ENCODE peak calls at places on chromosomes 4 and X, in five cellular contexts. O is AG04450; X is Panc1; L is mesendoderm; F is effector memory CD4-positive, alpha-beta T cell. Y is an unnamed sample.

GRCh38 chrX:119692241-119693031 is 532 bp downstream of the SEPTIN6 start:
- DNase-seq in O (no peak), X (no peak), L (peak; percentile 32), F (peak; percentile 43), Y (peak; percentile 27)

GRCh38 chr4:109989044-109989443 is 76.4 kb downstream of the EGF start:
- DNase-seq in O (no peak), X (no peak), L (no peak), F (no peak), Y (no peak)

GRCh38 chrX:140050906-140051305 is 85.6 kb upstream of the CXorf66 start:
- DNase-seq in O (no peak), X (no peak), L (peak; percentile 10), F (no peak), Y (no peak)

GRCh38 chrX:56314334-56314733 is 82.2 kb downstream of the KLF8 start:
- DNase-seq in O (no peak), X (no peak), L (no peak), F (no peak), Y (no peak)

GRCh38 chr4:85929926-85930325 is 429.9 kb downstream of the MAPK10 start:
- DNase-seq in O (no peak), X (no peak), L (no peak), F (no peak), Y (no peak)

GRCh38 chr4:30903493-30903892 is 183.3 kb downstream of the PCDH7 start:
- DNase-seq in O (no peak), X (no peak), L (no peak), F (no peak), Y (no peak)

GRCh38 chr4:38678078-38678477 is 14.1 kb downstream of the KLF3 start:
- DNase-seq in O (peak; percentile 96), X (no peak), L (no peak), F (no peak), Y (no peak)

GRCh38 chrX:27728291-27728690 is 79.5 kb upstream of the MAGEB10 start:
- DNase-seq in O (no peak), X (no peak), L (peak; percentile 16), F (no peak), Y (no peak)

GRCh38 chr4:149047368-149047767 is 605.2 kb upstream of the NR3C2 start:
- DNase-seq in O (no peak), X (no peak), L (no peak), F (no peak), Y (no peak)

GRCh38 chr4:13953083-13953482 is 325.6 kb upstream of the BOD1L1 start:
- DNase-seq in O (no peak), X (no peak), L (no peak), F (no peak), Y (no peak)

GRCh38 chrX:11446331-11446730 is 153.1 kb downstream of the AMELX start:
- DNase-seq in O (no peak), X (no peak), L (no peak), F (no peak), Y (no peak)

GRCh38 chr4:66927937-66928336 is 617.4 kb downstream of the CENPC start:
- DNase-seq in O (no peak), X (no peak), L (no peak), F (no peak), Y (no peak)

GRCh38 chrX:50183891-50184290 is 16.9 kb downstream of the AKAP4 start:
- DNase-seq in O (no peak), X (no peak), L (peak; percentile 66), F (no peak), Y (no peak)

GRCh38 chr4:146900295-146900694 is 45.4 kb downstream of the TTC29 start:
- DNase-seq in O (no peak), X (no peak), L (no peak), F (no peak), Y (no peak)

GRCh38 chr4:184322328-184323025 is 104.8 kb upstream of the ENPP6 start:
- DNase-seq in O (no peak), X (no peak), L (no peak), F (no peak), Y (no peak)

GRCh38 chr4:123398151-123398802 is 1.7 kb downstream of the SPRY1 start:
- DNase-seq in O (no peak), X (no peak), L (peak; percentile 83), F (peak; percentile 31), Y (peak; percentile 79)

GRCh38 chr4:158008551-158009218 is 164.1 kb downstream of the GASK1B start:
- DNase-seq in O (no peak), X (no peak), L (no peak), F (no peak), Y (no peak)

GRCh38 chr4:145218251-145218650 is 37.9 kb upstream of the OTUD4 start:
- DNase-seq in O (no peak), X (no peak), L (no peak), F (no peak), Y (no peak)

GRCh38 chrX:23783569-23784486 is 855 bp downstream of the SAT1 start:
- DNase-seq in O (no peak), X (no peak), L (no peak), F (no peak), Y (no peak)

GRCh38 chr4:101337688-101338087 is 9.6 kb downstream of the PPP3CA start:
- DNase-seq in O (no peak), X (no peak), L (no peak), F (no peak), Y (no peak)

GRCh38 chr4:101348367-101348827 is 1.1 kb upstream of the PPP3CA start:
- DNase-seq in O (no peak), X (no peak), L (no peak), F (no peak), Y (no peak)

GRCh38 chr4:139014391-139015268 is 951 bp upstream of the NOCT start:
- DNase-seq in O (peak; percentile 84), X (peak; percentile 83), L (peak; percentile 94), F (no peak), Y (no peak)

GRCh38 chrX:41971346-41971745 is 48.0 kb upstream of the CASK start:
- DNase-seq in O (no peak), X (no peak), L (peak; percentile 6), F (no peak), Y (no peak)

GRCh38 chrX:36214924-36215323 is 295.4 kb downstream of the CFAP47 start:
- DNase-seq in O (no peak), X (no peak), L (no peak), F (no peak), Y (no peak)

GRCh38 chr4:152972821-152973613 is 36.9 kb downstream of the FHDC1 start:
- DNase-seq in O (peak; percentile 65), X (no peak), L (peak; percentile 66), F (no peak), Y (peak; percentile 58)

GRCh38 chrX:37302569-37302968 is 46.6 kb upstream of the PRRG1 start:
- DNase-seq in O (no peak), X (no peak), L (peak; percentile 34), F (no peak), Y (no peak)

GRCh38 chr4:1851575-1852415 is 4.2 kb downstream of the LETM1 start:
- DNase-seq in O (no peak), X (no peak), L (no peak), F (no peak), Y (no peak)
- H3K27me3 ChIP-seq in O (no peaks in the 10 kb centered on the region), X (no peaks in the 10 kb centered on the region), L (no peaks in the 10 kb centered on the region), F (no peaks in the 10 kb centered on the region), Y (no peaks in the 10 kb centered on the region)

GRCh38 chrX:17375361-17375630 is 296 bp downstream of the NHS start:
- DNase-seq in O (no peak), X (no peak), L (no peak), F (no peak), Y (no peak)

GRCh38 chrX:17375631-17376380 is 806 bp downstream of the NHS start:
- DNase-seq in O (no peak), X (no peak), L (peak; percentile 47), F (no peak), Y (peak; percentile 56)

GRCh38 chrX:17377047-17377692 is 2.2 kb downstream of the NHS start:
- DNase-seq in O (no peak), X (no peak), L (peak; percentile 81), F (no peak), Y (peak; percentile 21)

GRCh38 chrX:17377795-17378194 is 2.8 kb downstream of the NHS start:
- DNase-seq in O (no peak), X (no peak), L (peak; percentile 14), F (no peak), Y (no peak)

DNA sequence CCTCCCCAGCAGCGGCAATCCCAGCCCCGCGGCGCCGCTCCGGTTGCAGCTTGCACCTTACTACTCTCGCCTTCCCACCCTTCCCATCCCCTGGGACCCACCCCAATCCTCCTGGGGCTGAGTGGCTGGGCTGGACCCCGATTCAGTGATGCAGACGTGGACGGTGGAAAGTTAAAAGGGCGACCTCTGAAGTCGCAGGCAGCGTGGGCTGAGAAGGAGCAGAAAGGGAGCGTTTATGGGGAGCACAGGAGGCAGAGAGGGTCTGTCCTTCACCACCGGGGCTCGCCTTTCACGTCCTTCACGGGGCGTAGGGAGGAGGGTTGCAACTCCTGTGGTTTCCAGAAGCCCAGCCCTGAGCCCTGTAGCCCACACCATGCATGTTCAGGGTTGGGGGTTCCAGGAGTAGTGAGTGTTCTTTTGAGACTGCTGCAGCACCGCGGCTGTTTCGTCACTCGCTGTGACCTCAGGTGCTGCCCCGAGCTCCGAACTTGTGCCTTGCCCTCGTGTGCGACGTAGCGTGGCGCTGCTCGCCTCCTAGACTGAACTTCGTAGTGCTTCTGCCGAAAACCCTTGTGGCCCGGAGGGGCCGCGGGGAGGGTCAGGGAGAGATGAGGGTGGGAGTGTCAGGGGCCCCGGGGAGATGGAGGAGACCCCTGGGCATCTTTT is 1.5 kb downstream of the NHS start:
- DNase-seq in O (no peak), X (no peak), L (peak; percentile 47), F (no peak), Y (no peak)
- H3K27me3 ChIP-seq in O (no peaks in the 10 kb centered on the region), X (no peaks in the 10 kb centered on the region), L (no peaks in the 10 kb centered on the region), F (no peaks in the 10 kb centered on the region), Y (peaks cover 2% of the 10 kb centered on the region)

DNA sequence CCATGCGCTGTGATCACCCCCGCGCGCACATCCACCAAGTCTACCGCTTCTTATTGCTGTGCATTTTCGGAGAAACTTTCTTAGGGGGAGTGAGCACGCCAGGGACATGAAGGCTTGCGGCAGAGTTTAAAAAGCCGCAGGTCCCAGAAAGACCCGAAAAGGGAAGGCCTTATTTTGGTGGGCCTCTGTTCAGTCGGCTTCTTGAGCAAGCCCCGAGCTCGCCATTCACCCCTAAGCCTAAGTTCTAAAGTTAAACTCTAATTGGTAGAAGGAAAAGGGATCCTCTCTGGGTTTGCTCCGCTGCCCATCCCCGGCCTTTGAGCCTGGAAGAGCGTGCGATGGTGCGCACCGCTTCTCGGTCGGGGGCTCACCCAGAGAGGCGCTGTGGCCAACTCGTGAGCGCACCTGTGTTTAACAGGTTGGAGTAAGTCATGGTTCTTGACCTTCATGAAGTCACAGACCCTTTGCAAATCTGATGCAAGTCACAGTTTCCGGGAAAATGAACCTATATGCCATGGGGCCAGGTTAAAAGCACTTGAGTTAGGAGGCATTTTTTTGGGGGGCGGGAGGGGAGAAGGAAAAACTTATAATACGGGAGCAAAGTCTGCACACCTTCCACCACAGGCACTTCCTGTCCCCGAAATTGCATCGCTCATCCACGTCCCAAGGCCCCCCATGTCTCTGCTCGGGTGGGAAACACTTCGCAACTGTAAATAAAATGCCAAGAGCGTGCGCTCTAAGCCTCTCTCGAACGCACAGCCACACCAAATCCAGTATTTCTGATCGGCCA is 1.9 kb downstream of the PHOX2B start:
- DNase-seq in O (no peak), X (no peak), L (peak; percentile 34), F (no peak), Y (no peak)
- H3K27me3 ChIP-seq in O (peaks cover 96% of the 10 kb centered on the region), X (peaks cover 2% of the 10 kb centered on the region), L (peaks cover 91% of the 10 kb centered on the region), F (peaks cover 8% of the 10 kb centered on the region), Y (peaks cover 96% of the 10 kb centered on the region)

DNA sequence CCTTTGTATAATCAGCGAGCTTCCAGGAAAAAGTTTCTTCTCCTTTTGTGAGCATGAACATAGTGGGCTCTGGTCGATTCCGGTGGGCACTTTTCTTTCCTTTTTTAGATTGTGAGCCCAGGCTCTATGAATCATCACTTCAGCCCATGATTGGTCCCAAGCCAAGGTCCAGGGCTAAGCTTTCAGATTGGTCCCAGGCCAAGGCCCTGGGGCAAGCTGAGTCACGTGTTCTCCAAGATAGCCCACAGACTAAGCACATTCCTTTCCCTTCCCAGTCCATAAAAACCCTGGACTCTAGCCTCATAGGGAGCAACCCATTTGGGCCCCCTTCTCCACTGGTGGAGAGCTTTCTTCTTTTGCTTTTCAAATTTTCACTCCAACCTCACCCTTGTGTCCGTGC is 430.5 kb downstream of the NAP1L3 start:
- DNase-seq in O (no peak), X (no peak), L (no peak), F (no peak), Y (no peak)
- H3K27me3 ChIP-seq in O (no peaks in the 10 kb centered on the region), X (no peaks in the 10 kb centered on the region), L (no peaks in the 10 kb centered on the region), F (no peaks in the 10 kb centered on the region), Y (no peaks in the 10 kb centered on the region)

Y was measured in psoas muscle.